ENCODE peak calls at places on chromosome 9, in ten cellular contexts. H, D, B, U, M, L, P, X, C and I are unnamed samples.

GRCh38 chr9:88745281-88746001 is 210.5 kb downstream of the NXNL2 start:
- DNase-seq in H (no peak), D (no peak), B (no peak), U (no peak), M (no peak), L (peak), P (no peak), X (peak), C (peak), I (peak)

GRCh38 chr9:87694236-87694755 is 31.6 kb upstream of the CTSL start:
- DNase-seq in H (no peak), D (no peak), B (no peak), U (no peak), M (no peak), L (no peak), P (no peak), X (no peak), C (no peak), I (no peak)

GRCh38 chr9:126373241-126373640 is 46.6 kb downstream of the MVB12B start:
- DNase-seq in H (no peak), D (no peak), B (no peak), U (peak), M (no peak), L (peak), P (no peak), X (no peak), C (no peak), I (no peak)

GRCh38 chr9:7879551-7880245 is 80.1 kb upstream of the DMAC1 start:
- DNase-seq in H (no peak), D (no peak), B (no peak), U (peak), M (no peak), L (no peak), P (no peak), X (no peak), C (no peak), I (no peak)

GRCh38 chr9:89497978-89498844 is at the start of gene SEMA4D:
- DNase-seq in H (no peak), D (no peak), B (peak), U (peak), M (peak), L (peak), P (peak), X (peak), C (peak), I (peak)

GRCh38 chr9:105405514-105406131 is 42.2 kb upstream of the FSD1L start:
- DNase-seq in H (no peak), D (no peak), B (no peak), U (no peak), M (no peak), L (peak), P (no peak), X (no peak), C (no peak), I (no peak)

GRCh38 chr9:68919666-68920065 is 94.2 kb downstream of the PRKACG start:
- DNase-seq in H (no peak), D (no peak), B (no peak), U (no peak), M (no peak), L (no peak), P (no peak), X (no peak), C (no peak), I (no peak)

GRCh38 chr9:83936523-83936922 is 15.3 kb upstream of the KIF27 start:
- DNase-seq in H (no peak), D (no peak), B (no peak), U (no peak), M (no peak), L (no peak), P (no peak), X (no peak), C (no peak), I (no peak)

GRCh38 chr9:82939451-82939850 is 123.5 kb downstream of the RASEF start:
- DNase-seq in H (no peak), D (no peak), B (peak), U (peak), M (no peak), L (no peak), P (no peak), X (peak), C (no peak), I (no peak)

GRCh38 chr9:3490957-3491356 is 34.8 kb downstream of the RFX3 start:
- DNase-seq in H (no peak), D (no peak), B (no peak), U (no peak), M (no peak), L (no peak), P (no peak), X (no peak), C (no peak), I (no peak)

DNA sequence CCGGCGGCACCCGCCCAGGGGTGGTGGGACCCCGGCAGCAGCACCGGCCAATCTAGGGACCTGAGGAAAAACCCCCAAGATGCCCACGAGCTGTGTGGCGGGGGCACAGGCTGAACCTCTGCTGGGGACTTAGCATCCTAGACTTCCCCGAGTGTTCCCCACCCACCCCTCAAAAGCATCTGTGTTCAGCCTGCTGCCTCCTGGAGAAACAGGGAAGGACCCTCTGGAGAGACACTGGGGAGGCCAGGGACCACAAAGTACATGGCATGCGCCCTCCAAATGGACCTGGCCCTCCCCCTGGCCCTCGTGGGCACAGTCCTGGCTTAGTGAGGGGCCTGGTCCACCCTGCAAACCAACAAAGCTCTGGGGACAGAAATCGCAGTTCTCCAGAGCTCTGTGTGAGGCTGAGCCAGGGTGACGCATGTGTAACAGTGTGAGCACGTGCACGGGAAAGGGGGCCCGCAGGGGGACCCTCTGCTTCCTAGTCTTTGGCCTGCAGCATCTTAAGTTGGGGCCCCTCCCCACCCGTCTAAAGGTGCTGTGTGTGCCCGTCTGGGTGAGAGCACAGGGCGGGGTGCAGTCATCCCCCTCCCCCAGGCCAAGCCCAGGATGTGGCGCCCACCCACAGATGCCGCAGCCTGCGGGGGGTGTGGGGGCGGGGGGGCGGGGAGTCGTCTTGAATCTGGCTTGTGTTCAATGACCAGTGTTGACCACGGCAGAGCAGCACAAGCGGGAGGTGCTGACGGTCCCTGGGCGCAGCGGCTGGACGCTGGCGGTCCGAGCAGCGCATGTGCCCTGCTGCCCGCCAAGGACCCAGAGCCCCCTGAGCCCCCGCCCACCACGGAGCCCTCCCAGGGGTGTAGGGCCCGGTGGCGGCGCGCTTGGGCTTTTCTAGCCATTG is 668 bp upstream of the KCNT1 start:
- DNase-seq in H (no peak), D (no peak), B (no peak), U (no peak), M (no peak), L (no peak), P (no peak), X (no peak), C (no peak), I (no peak)
- TF ChIP-seq POLR2A in H (no peak), D (no peak), B (no peak), U (no peak), M (no peak), L (no peak), P (no peak), X (no peak), C (no peak), I (no peak)

DNA sequence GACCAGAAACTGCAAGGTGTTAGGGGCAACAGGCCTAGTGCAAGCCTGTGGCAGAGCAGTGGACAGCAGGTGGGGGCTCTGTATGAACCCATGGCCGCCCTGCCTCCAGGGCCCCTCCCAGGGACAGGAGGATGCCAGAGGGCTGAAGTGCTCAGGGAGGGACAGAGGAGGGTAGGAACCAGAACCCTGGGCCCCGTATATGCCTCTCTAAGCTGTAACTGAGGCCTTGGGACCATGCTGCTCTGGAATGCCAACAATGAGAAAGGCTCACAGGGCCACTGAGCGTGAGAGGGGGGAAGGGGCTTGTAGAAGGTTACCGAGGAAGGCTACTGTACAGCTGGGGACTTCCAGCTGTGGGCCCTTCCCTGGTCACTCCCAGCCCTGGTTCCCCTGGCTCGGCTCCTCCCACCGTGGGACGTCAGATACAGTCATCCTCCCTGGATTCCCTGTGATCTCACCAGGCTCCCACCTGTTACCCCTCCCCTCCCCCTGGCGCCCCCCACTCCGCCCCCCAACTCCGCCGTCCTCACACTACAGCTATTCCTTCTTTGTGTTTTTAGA is 21.1 kb downstream of the AQP7 start:
- DNase-seq in H (no peak), D (peak), B (no peak), U (no peak), M (no peak), L (peak), P (no peak), X (no peak), C (peak), I (no peak)
- H3K27ac ChIP-seq in H (peak), D (no peak), B (no peak), U (no peak), M (no peak), L (no peak), P (no peak), X (no peak), C (no peak), I (no peak)

GRCh38 chr9:128847803-128848202 is 18.2 kb upstream of the SPOUT1 start:
- DNase-seq in H (no peak), D (no peak), B (no peak), U (no peak), M (no peak), L (no peak), P (no peak), X (no peak), C (no peak), I (no peak)

GRCh38 chr9:128840524-128840923 is 10.9 kb upstream of the SPOUT1 start:
- DNase-seq in H (no peak), D (no peak), B (no peak), U (no peak), M (no peak), L (no peak), P (no peak), X (no peak), C (no peak), I (no peak)

GRCh38 chr9:128841704-128842492 is 12.3 kb upstream of the SPOUT1 start:
- DNase-seq in H (no peak), D (no peak), B (no peak), U (no peak), M (no peak), L (no peak), P (no peak), X (no peak), C (no peak), I (no peak)

GRCh38 chr9:128846680-128847030 is 17.1 kb upstream of the SPOUT1 start:
- DNase-seq in H (no peak), D (no peak), B (no peak), U (no peak), M (no peak), L (no peak), P (no peak), X (no peak), C (no peak), I (no peak)

DNA sequence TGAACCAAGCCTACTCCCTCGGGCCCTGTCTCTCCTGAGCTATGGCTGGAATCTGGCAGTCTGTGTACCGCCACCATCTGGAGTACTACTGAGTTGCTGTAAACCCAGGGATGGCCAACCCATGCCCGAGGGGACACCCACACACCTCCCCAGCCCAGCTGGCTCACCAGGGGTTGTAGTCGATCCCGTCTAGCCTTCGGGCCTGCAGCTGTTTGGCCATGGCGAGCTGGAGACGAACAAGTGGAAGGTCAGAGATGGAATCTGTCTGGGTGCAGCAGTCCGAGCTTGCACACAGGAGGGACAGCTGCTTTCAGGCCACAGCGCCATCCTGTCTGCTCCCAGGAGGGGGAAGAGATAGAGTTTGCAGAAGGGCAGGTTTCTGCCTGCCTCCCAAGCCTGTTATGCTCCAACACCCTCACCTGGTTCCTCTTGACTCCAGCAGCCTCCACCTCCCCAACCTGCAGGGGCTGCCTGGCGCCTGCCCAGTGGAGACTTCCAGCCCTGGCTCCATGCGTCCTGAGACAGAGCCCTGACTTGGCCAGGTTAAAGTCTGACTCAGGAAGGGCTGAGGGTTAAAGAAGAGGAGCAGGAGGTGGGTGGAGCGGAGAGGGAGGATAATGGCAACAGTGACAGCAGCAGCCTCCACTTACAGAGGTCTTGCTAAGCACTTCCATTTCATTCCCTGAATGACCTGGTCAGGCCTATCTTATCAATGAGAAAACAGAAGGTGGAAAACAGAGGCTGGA is 15.8 kb upstream of the SPOUT1 start:
- DNase-seq in H (no peak), D (no peak), B (no peak), U (peak), M (no peak), L (no peak), P (no peak), X (no peak), C (no peak), I (no peak)
- TF ChIP-seq CTCF in H (no peak), D (no peak), B (no peak), U (no peak), M (no peak), L (peak), P (no peak), X (no peak), C (no peak), I (no peak)

DNA sequence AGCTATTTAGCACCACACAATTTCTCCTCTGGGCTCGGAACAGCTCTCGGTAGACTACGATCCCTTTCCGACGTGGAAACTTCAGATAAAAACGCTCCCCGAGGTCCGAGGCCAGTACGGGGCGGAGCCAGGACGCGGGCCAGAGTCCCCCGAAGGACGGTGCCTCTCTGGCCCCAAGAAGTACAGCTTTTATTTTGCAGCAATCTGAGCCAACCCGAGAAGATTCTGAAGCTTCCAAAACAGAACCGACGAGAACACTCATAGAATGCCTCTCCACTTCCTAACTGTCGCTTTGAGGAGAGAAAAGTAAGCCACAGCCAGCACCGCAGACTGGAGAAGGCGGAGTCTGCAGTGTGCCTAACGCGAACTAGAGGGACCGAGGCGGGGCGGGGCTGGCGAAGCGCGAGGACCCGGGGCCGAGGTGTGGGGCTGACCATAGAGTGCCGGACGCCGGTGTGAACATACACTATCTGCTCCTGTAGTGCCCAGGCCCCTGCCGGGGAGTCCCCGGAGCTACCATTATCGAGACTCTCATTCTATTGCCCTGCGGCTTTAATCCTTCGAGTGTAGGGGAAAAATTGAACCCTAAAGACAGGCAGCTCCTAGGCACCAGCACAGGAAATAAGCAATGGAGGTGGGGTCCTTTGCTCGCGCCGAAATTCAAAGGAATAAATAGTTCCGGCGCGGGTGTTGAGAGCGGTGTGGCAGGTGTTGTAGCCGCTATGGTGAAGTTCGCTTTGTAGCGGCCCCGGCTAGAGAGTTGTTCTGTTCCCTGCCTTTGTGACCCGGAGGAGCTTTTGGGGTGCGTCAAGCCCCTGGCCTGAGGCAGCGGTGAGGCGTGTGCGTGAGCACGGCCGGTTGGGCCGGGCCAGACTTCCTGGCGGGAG is at the start of gene SMC2:
- DNase-seq in H (peak), D (peak), B (peak), U (peak), M (peak), L (peak), P (peak), X (peak), C (peak), I (peak)
- TF ChIP-seq POLR2A in H (no peak), D (no peak), B (peak), U (no peak), M (peak), L (peak), P (peak), X (peak), C (peak), I (peak)

DNA sequence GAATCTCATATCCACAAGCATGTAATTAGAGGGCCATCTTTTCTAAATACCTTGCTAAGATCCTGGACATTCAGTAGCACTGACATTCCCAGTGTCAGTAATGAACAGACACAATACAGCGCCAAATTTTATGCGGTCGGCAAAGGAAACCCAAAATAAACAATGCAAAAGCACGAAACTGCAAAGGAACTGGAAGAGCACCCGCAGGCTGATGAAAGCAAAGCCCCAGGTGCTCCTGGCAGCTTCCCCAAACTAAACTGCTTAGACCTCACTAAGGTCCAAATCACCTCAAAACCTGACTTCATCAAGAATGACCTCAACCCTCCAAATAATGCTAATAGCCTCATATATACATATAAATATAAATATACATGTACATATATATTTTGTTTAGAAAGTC is 102.0 kb downstream of the GPR21 start:
- DNase-seq in H (no peak), D (no peak), B (no peak), U (no peak), M (no peak), L (no peak), P (no peak), X (no peak), C (no peak), I (no peak)
- H3K27ac ChIP-seq in H (no peak), D (no peak), B (no peak), U (no peak), M (no peak), L (no peak), P (no peak), X (no peak), C (no peak), I (no peak)

GRCh38 chr9:99253772-99254431 is 31.8 kb downstream of the SEC61B start:
- DNase-seq in H (no peak), D (no peak), B (no peak), U (no peak), M (no peak), L (no peak), P (no peak), X (no peak), C (no peak), I (no peak)
- TF ChIP-seq CTCF in H (no peak), D (no peak), B (no peak), U (no peak), M (no peak), L (no peak), P (no peak), X (no peak), C (no peak), I (no peak)

GRCh38 chr9:36398745-36399144 is 1.3 kb downstream of the RNF38 start:
- DNase-seq in H (no peak), D (no peak), B (no peak), U (no peak), M (no peak), L (peak), P (no peak), X (no peak), C (no peak), I (no peak)

GRCh38 chr9:36399980-36400331 is at the start of gene RNF38:
- DNase-seq in H (no peak), D (no peak), B (no peak), U (no peak), M (no peak), L (no peak), P (no peak), X (no peak), C (no peak), I (no peak)

GRCh38 chr9:36401897-36402480 is 1.9 kb upstream of the RNF38 start:
- DNase-seq in H (no peak), D (no peak), B (no peak), U (no peak), M (no peak), L (no peak), P (no peak), X (no peak), C (no peak), I (no peak)

GRCh38 chr9:36401179-36401740 is 1.2 kb upstream of the RNF38 start:
- DNase-seq in H (no peak), D (no peak), B (peak), U (peak), M (peak), L (peak), P (peak), X (peak), C (no peak), I (no peak)

GRCh38 chr9:36400332-36401178 is 486 bp upstream of the RNF38 start:
- DNase-seq in H (peak), D (peak), B (peak), U (peak), M (peak), L (peak), P (peak), X (peak), C (peak), I (peak)
- TF ChIP-seq POLR2A in H (no peak), D (no peak), B (no peak), U (no peak), M (no peak), L (no peak), P (peak), X (peak), C (no peak), I (peak)